ENCODE peak calls at places on chromosomes 3 and 15, in four cellular contexts. One of them, this sample, is unnamed.

GRCh38 chr3:32544894-32545293 is 25.8 kb downstream of the DYNC1LI1 start:
- DNase-seq in bronchial epithelial cell: no peak
- DNase-seq in aorta: no peak
- DNase-seq in fibroblast of lung: peak; percentile 26
- DNase-seq in this sample: no peak

GRCh38 chr3:160616721-160617120 is 51.4 kb upstream of the KPNA4 start:
- DNase-seq in bronchial epithelial cell: peak; percentile 68
- DNase-seq in aorta: no peak
- DNase-seq in fibroblast of lung: peak; percentile 58
- DNase-seq in this sample: no peak

GRCh38 chr3:69425249-69425648 is 39.4 kb upstream of the FRMD4B start:
- DNase-seq in bronchial epithelial cell: peak; percentile 42
- DNase-seq in aorta: no peak
- DNase-seq in fibroblast of lung: peak; percentile 52
- DNase-seq in this sample: no peak

GRCh38 chr3:188830955-188831354 is 340.8 kb upstream of the TPRG1 start:
- DNase-seq in bronchial epithelial cell: no peak
- DNase-seq in aorta: no peak
- DNase-seq in fibroblast of lung: peak; percentile 19
- DNase-seq in this sample: no peak

GRCh38 chr3:168071971-168072645 is 23.6 kb downstream of the GOLIM4 start:
- DNase-seq in bronchial epithelial cell: no peak
- DNase-seq in aorta: no peak
- DNase-seq in fibroblast of lung: no peak
- DNase-seq in this sample: no peak

GRCh38 chr3:190825389-190826016 is 37.0 kb downstream of the GMNC start:
- DNase-seq in bronchial epithelial cell: peak; percentile 88
- DNase-seq in aorta: no peak
- DNase-seq in fibroblast of lung: peak; percentile 37
- DNase-seq in this sample: no peak

GRCh38 chr3:52291508-52292181 is 4.0 kb downstream of the GLYCTK start:
- DNase-seq in bronchial epithelial cell: no peak
- DNase-seq in aorta: peak; percentile 40
- DNase-seq in fibroblast of lung: no peak
- DNase-seq in this sample: peak; percentile 26

GRCh38 chr3:82942041-82942440 is 1180.6 kb upstream of the GBE1 start:
- DNase-seq in bronchial epithelial cell: no peak
- DNase-seq in aorta: no peak
- DNase-seq in fibroblast of lung: no peak
- DNase-seq in this sample: no peak

GRCh38 chr3:194750409-194750808 is 64.7 kb downstream of the FAM43A start:
- DNase-seq in bronchial epithelial cell: no peak
- DNase-seq in aorta: no peak
- DNase-seq in fibroblast of lung: no peak
- DNase-seq in this sample: no peak

GRCh38 chr15:58147151-58147550 is 9.0 kb downstream of the AQP9 start:
- DNase-seq in bronchial epithelial cell: no peak
- DNase-seq in aorta: no peak
- DNase-seq in fibroblast of lung: peak; percentile 66
- DNase-seq in this sample: no peak

GRCh38 chr3:8386221-8386620 is 115.4 kb upstream of the LMCD1 start:
- DNase-seq in bronchial epithelial cell: peak; percentile 29
- DNase-seq in aorta: no peak
- DNase-seq in fibroblast of lung: peak; percentile 16
- DNase-seq in this sample: no peak

GRCh38 chr3:125324341-125324740 is 50.8 kb downstream of the ZNF148 start:
- DNase-seq in bronchial epithelial cell: no peak
- DNase-seq in aorta: no peak
- DNase-seq in fibroblast of lung: no peak
- DNase-seq in this sample: no peak

GRCh38 chr3:17905996-17906395 is 163.6 kb upstream of the TBC1D5 start:
- DNase-seq in bronchial epithelial cell: no peak
- DNase-seq in aorta: no peak
- DNase-seq in fibroblast of lung: no peak
- DNase-seq in this sample: no peak

GRCh38 chr3:178907081-178907480 is 164.5 kb downstream of the ZMAT3 start:
- DNase-seq in bronchial epithelial cell: no peak
- DNase-seq in aorta: no peak
- DNase-seq in fibroblast of lung: no peak
- DNase-seq in this sample: no peak

GRCh38 chr15:71691700-71692417 is 118.5 kb upstream of the NR2E3 start:
- DNase-seq in bronchial epithelial cell: peak; percentile 58
- DNase-seq in aorta: no peak
- DNase-seq in fibroblast of lung: peak; percentile 84
- DNase-seq in this sample: no peak

GRCh38 chr3:71064976-71065763 is 518.4 kb downstream of the FOXP1 start:
- DNase-seq in bronchial epithelial cell: no peak
- DNase-seq in aorta: peak; percentile 72
- DNase-seq in fibroblast of lung: peak; percentile 55
- DNase-seq in this sample: peak; percentile 81

GRCh38 chr3:48464713-48465221 is 18.2 kb downstream of the ATRIP start:
- DNase-seq in bronchial epithelial cell: no peak
- DNase-seq in aorta: peak; percentile 62
- DNase-seq in fibroblast of lung: no peak
- DNase-seq in this sample: no peak

GRCh38 chr3:38755130-38755529 is 60.9 kb downstream of the SCN10A start:
- DNase-seq in bronchial epithelial cell: peak; percentile 3
- DNase-seq in aorta: no peak
- DNase-seq in fibroblast of lung: no peak
- DNase-seq in this sample: no peak

GRCh38 chr3:184874709-184875644 is 63.0 kb downstream of the VPS8 start:
- DNase-seq in bronchial epithelial cell: peak; percentile 36
- DNase-seq in aorta: no peak
- DNase-seq in fibroblast of lung: peak; percentile 43
- DNase-seq in this sample: no peak

GRCh38 chr3:4392992-4393391 is 74.1 kb downstream of the SUMF1 start:
- DNase-seq in bronchial epithelial cell: no peak
- DNase-seq in aorta: no peak
- DNase-seq in fibroblast of lung: no peak
- DNase-seq in this sample: no peak

GRCh38 chr3:159761826-159762225 is 226.8 kb upstream of the IL12A start:
- DNase-seq in bronchial epithelial cell: no peak
- DNase-seq in aorta: no peak
- DNase-seq in fibroblast of lung: no peak
- DNase-seq in this sample: no peak

GRCh38 chr15:43330780-43331086 is 360 bp upstream of the LCMT2 start:
- DNase-seq in bronchial epithelial cell: no peak
- DNase-seq in aorta: no peak
- DNase-seq in fibroblast of lung: no peak
- DNase-seq in this sample: no peak

GRCh38 chr3:58102976-58103447 is 94.8 kb downstream of the FLNB start:
- DNase-seq in bronchial epithelial cell: peak; percentile 87
- DNase-seq in aorta: peak; percentile 61
- DNase-seq in fibroblast of lung: no peak
- DNase-seq in this sample: no peak

GRCh38 chr3:58106640-58107039 is 98.4 kb downstream of the FLNB start:
- DNase-seq in bronchial epithelial cell: no peak
- DNase-seq in aorta: no peak
- DNase-seq in fibroblast of lung: no peak
- DNase-seq in this sample: no peak

GRCh38 chr3:58104155-58104554 is 95.9 kb downstream of the FLNB start:
- DNase-seq in bronchial epithelial cell: no peak
- DNase-seq in aorta: no peak
- DNase-seq in fibroblast of lung: no peak
- DNase-seq in this sample: no peak

GRCh38 chr3:58105196-58105595 is 97.0 kb downstream of the FLNB start:
- DNase-seq in bronchial epithelial cell: no peak
- DNase-seq in aorta: no peak
- DNase-seq in fibroblast of lung: no peak
- DNase-seq in this sample: no peak

DNA sequence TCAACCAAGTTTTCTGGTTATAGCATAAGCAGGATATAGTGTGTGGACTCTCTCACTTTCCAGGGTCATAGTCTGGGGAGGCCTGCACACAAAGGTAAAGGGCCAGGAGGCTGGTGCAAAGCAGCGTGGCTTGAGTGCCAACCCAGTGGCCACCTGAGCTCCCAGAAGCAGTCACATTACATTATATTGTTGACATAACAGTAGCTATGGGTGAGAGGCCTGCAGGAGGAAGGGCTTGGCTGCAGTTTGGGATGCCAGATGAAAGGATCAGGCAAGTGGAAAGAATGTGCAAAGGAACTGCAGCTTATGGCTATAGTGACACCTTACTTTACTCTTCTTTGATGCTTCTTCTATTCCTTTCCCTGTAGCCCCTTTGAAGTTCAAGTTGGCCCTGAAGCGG is 96.5 kb downstream of the FLNB start:
- DNase-seq in bronchial epithelial cell: no peak
- DNase-seq in aorta: no peak
- DNase-seq in fibroblast of lung: no peak
- DNase-seq in this sample: no peak
- H3K36me3 ChIP-seq in bronchial epithelial cell: peaks cover 28% of the 10 kb centered on the region
- H3K36me3 ChIP-seq in aorta: peaks cover 3% of the 10 kb centered on the region
- H3K36me3 ChIP-seq in fibroblast of lung: peaks cover 22% of the 10 kb centered on the region
- H3K36me3 ChIP-seq in this sample: peaks cover 61% of the 10 kb centered on the region

GRCh38 chr15:48415036-48415886 is 84.0 kb downstream of the DUT start:
- DNase-seq in bronchial epithelial cell: peak; percentile 80
- DNase-seq in aorta: no peak
- DNase-seq in fibroblast of lung: no peak
- DNase-seq in this sample: no peak

GRCh38 chr15:48418343-48418742 is 87.1 kb downstream of the DUT start:
- DNase-seq in bronchial epithelial cell: no peak
- DNase-seq in aorta: no peak
- DNase-seq in fibroblast of lung: no peak
- DNase-seq in this sample: no peak

GRCh38 chr15:48414015-48414414 is 82.8 kb downstream of the DUT start:
- DNase-seq in bronchial epithelial cell: no peak
- DNase-seq in aorta: no peak
- DNase-seq in fibroblast of lung: peak; percentile 57
- DNase-seq in this sample: no peak

GRCh38 chr15:48413304-48413703 is 82.1 kb downstream of the DUT start:
- DNase-seq in bronchial epithelial cell: no peak
- DNase-seq in aorta: no peak
- DNase-seq in fibroblast of lung: peak; percentile 79
- DNase-seq in this sample: no peak

GRCh38 chr15:48416301-48416700 is 85.1 kb downstream of the DUT start:
- DNase-seq in bronchial epithelial cell: no peak
- DNase-seq in aorta: no peak
- DNase-seq in fibroblast of lung: no peak
- DNase-seq in this sample: no peak
- H3K36me3 ChIP-seq in bronchial epithelial cell: no peaks in the 10 kb centered on the region
- H3K36me3 ChIP-seq in aorta: no peaks in the 10 kb centered on the region
- H3K36me3 ChIP-seq in fibroblast of lung: peaks cover 16% of the 10 kb centered on the region
- H3K36me3 ChIP-seq in this sample: peaks cover 24% of the 10 kb centered on the region

GRCh38 chr3:172259191-172259590 is 189.1 kb downstream of the GHSR start:
- DNase-seq in bronchial epithelial cell: no peak
- DNase-seq in aorta: no peak
- DNase-seq in fibroblast of lung: no peak
- DNase-seq in this sample: no peak

GRCh38 chr3:172261053-172261452 is 187.2 kb downstream of the GHSR start:
- DNase-seq in bronchial epithelial cell: peak; percentile 21
- DNase-seq in aorta: no peak
- DNase-seq in fibroblast of lung: no peak
- DNase-seq in this sample: no peak

GRCh38 chr3:172258616-172259015 is 189.6 kb downstream of the GHSR start:
- DNase-seq in bronchial epithelial cell: no peak
- DNase-seq in aorta: no peak
- DNase-seq in fibroblast of lung: no peak
- DNase-seq in this sample: no peak

GRCh38 chr3:172259726-172260248 is 188.5 kb downstream of the GHSR start:
- DNase-seq in bronchial epithelial cell: no peak
- DNase-seq in aorta: no peak
- DNase-seq in fibroblast of lung: no peak
- DNase-seq in this sample: no peak

GRCh38 chr3:172260381-172260780 is 187.9 kb downstream of the GHSR start:
- DNase-seq in bronchial epithelial cell: peak; percentile 50
- DNase-seq in aorta: no peak
- DNase-seq in fibroblast of lung: no peak
- DNase-seq in this sample: no peak
- H3K36me3 ChIP-seq in bronchial epithelial cell: peaks cover 7% of the 10 kb centered on the region
- H3K36me3 ChIP-seq in aorta: peaks cover 3% of the 10 kb centered on the region
- H3K36me3 ChIP-seq in fibroblast of lung: peaks cover 3% of the 10 kb centered on the region
- H3K36me3 ChIP-seq in this sample: no peaks in the 10 kb centered on the region

GRCh38 chr15:84797801-84798200 is 19.4 kb upstream of the ALPK3 start:
- DNase-seq in bronchial epithelial cell: no peak
- DNase-seq in aorta: no peak
- DNase-seq in fibroblast of lung: no peak
- DNase-seq in this sample: no peak

GRCh38 chr15:84795186-84795585 is 22.0 kb upstream of the ALPK3 start:
- DNase-seq in bronchial epithelial cell: no peak
- DNase-seq in aorta: no peak
- DNase-seq in fibroblast of lung: no peak
- DNase-seq in this sample: no peak

GRCh38 chr15:84799511-84800187 is 17.5 kb upstream of the ALPK3 start:
- DNase-seq in bronchial epithelial cell: no peak
- DNase-seq in aorta: no peak
- DNase-seq in fibroblast of lung: no peak
- DNase-seq in this sample: no peak

GRCh38 chr15:84798436-84798946 is 18.7 kb upstream of the ALPK3 start:
- DNase-seq in bronchial epithelial cell: no peak
- DNase-seq in aorta: no peak
- DNase-seq in fibroblast of lung: no peak
- DNase-seq in this sample: no peak

GRCh38 chr15:84797212-84797611 is 19.9 kb upstream of the ALPK3 start:
- DNase-seq in bronchial epithelial cell: no peak
- DNase-seq in aorta: no peak
- DNase-seq in fibroblast of lung: peak; percentile 13
- DNase-seq in this sample: no peak
- H3K36me3 ChIP-seq in bronchial epithelial cell: peaks cover 33% of the 10 kb centered on the region
- H3K36me3 ChIP-seq in aorta: no peaks in the 10 kb centered on the region
- H3K36me3 ChIP-seq in fibroblast of lung: peaks cover 23% of the 10 kb centered on the region
- H3K36me3 ChIP-seq in this sample: peaks cover 78% of the 10 kb centered on the region